ENCODE peak calls at places on chromosomes 4 and X, in five cellular contexts. One of them, this sample, is unnamed.
A peak's percentile ranks its signal among the peaks of the same experiment; 100 is the strongest.

GRCh38 chr4:17502764-17503163 is 9.1 kb downstream of the QDPR start:
- DNase-seq in sciatic nerve: no peak
- DNase-seq in activated naive CD4-positive, alpha-beta T cell: no peak
- DNase-seq in NAMALWA: no peak
- DNase-seq in activated T-cell treated with anti-CD3 and anti-CD28 coated beads, Interleukin-2, amount 50 U/mL, for 1 hour: no peak
- DNase-seq in this sample: no peak

GRCh38 chr4:171588146-171588545 is 225.1 kb upstream of the GALNTL6 start:
- DNase-seq in NAMALWA: no peak
- DNase-seq in activated T-cell treated with anti-CD3 and anti-CD28 coated beads, Interleukin-2, amount 50 U/mL, for 1 hour: no peak
- DNase-seq in activated naive CD4-positive, alpha-beta T cell: no peak
- DNase-seq in sciatic nerve: no peak
- DNase-seq in this sample: no peak

GRCh38 chr4:42018451-42018850 is 28.1 kb downstream of the SLC30A9 start:
- DNase-seq in NAMALWA: no peak
- DNase-seq in activated T-cell treated with anti-CD3 and anti-CD28 coated beads, Interleukin-2, amount 50 U/mL, for 1 hour: no peak
- DNase-seq in sciatic nerve: no peak
- DNase-seq in activated naive CD4-positive, alpha-beta T cell: no peak
- DNase-seq in this sample: no peak

GRCh38 chrX:7689791-7690412 is 153.1 kb upstream of the VCX start:
- DNase-seq in activated T-cell treated with anti-CD3 and anti-CD28 coated beads, Interleukin-2, amount 50 U/mL, for 1 hour: no peak
- DNase-seq in sciatic nerve: no peak
- DNase-seq in activated naive CD4-positive, alpha-beta T cell: no peak
- DNase-seq in NAMALWA: peak; percentile 13
- DNase-seq in this sample: no peak

GRCh38 chrX:77442728-77443127 is 4.5 kb upstream of the FGF16 start:
- DNase-seq in activated T-cell treated with anti-CD3 and anti-CD28 coated beads, Interleukin-2, amount 50 U/mL, for 1 hour: no peak
- DNase-seq in NAMALWA: no peak
- DNase-seq in activated naive CD4-positive, alpha-beta T cell: no peak
- DNase-seq in sciatic nerve: no peak
- DNase-seq in this sample: no peak

GRCh38 chrX:11528623-11529022 is 137.1 kb downstream of the ARHGAP6 start:
- DNase-seq in activated naive CD4-positive, alpha-beta T cell: no peak
- DNase-seq in activated T-cell treated with anti-CD3 and anti-CD28 coated beads, Interleukin-2, amount 50 U/mL, for 1 hour: no peak
- DNase-seq in sciatic nerve: no peak
- DNase-seq in NAMALWA: no peak
- DNase-seq in this sample: no peak

GRCh38 chr4:75169020-75169814 is 236.3 kb downstream of the PARM1 start:
- DNase-seq in activated naive CD4-positive, alpha-beta T cell: no peak
- DNase-seq in NAMALWA: no peak
- DNase-seq in sciatic nerve: no peak
- DNase-seq in activated T-cell treated with anti-CD3 and anti-CD28 coated beads, Interleukin-2, amount 50 U/mL, for 1 hour: no peak
- DNase-seq in this sample: no peak

GRCh38 chr4:122536001-122536400 is 79.5 kb upstream of the IL2 start:
- DNase-seq in NAMALWA: no peak
- DNase-seq in activated T-cell treated with anti-CD3 and anti-CD28 coated beads, Interleukin-2, amount 50 U/mL, for 1 hour: no peak
- DNase-seq in activated naive CD4-positive, alpha-beta T cell: no peak
- DNase-seq in sciatic nerve: no peak
- DNase-seq in this sample: no peak

GRCh38 chr4:76767983-76768382 is 130.0 kb downstream of the SOWAHB start:
- DNase-seq in sciatic nerve: no peak
- DNase-seq in NAMALWA: no peak
- DNase-seq in activated naive CD4-positive, alpha-beta T cell: no peak
- DNase-seq in activated T-cell treated with anti-CD3 and anti-CD28 coated beads, Interleukin-2, amount 50 U/mL, for 1 hour: no peak
- DNase-seq in this sample: no peak

GRCh38 chr4:155888171-155888570 is 15.3 kb upstream of the TDO2 start:
- DNase-seq in activated naive CD4-positive, alpha-beta T cell: no peak
- DNase-seq in sciatic nerve: no peak
- DNase-seq in NAMALWA: no peak
- DNase-seq in activated T-cell treated with anti-CD3 and anti-CD28 coated beads, Interleukin-2, amount 50 U/mL, for 1 hour: no peak
- DNase-seq in this sample: no peak

GRCh38 chrX:144612076-144612475 is 635.2 kb upstream of the SPANXN1 start:
- DNase-seq in sciatic nerve: no peak
- DNase-seq in activated naive CD4-positive, alpha-beta T cell: no peak
- DNase-seq in NAMALWA: no peak
- DNase-seq in activated T-cell treated with anti-CD3 and anti-CD28 coated beads, Interleukin-2, amount 50 U/mL, for 1 hour: no peak
- DNase-seq in this sample: no peak

GRCh38 chr4:112515278-112516075 is 503 bp downstream of the NEUROG2 start:
- DNase-seq in activated naive CD4-positive, alpha-beta T cell: peak; percentile 2
- DNase-seq in NAMALWA: no peak
- DNase-seq in activated T-cell treated with anti-CD3 and anti-CD28 coated beads, Interleukin-2, amount 50 U/mL, for 1 hour: peak; percentile 53
- DNase-seq in sciatic nerve: no peak
- DNase-seq in this sample: peak; percentile 85

GRCh38 chr4:21893136-21893535 is 55.4 kb downstream of the KCNIP4 start:
- DNase-seq in activated T-cell treated with anti-CD3 and anti-CD28 coated beads, Interleukin-2, amount 50 U/mL, for 1 hour: no peak
- DNase-seq in activated naive CD4-positive, alpha-beta T cell: no peak
- DNase-seq in sciatic nerve: no peak
- DNase-seq in NAMALWA: no peak
- DNase-seq in this sample: no peak